ENCODE peak calls at places on chromosomes 6 and 20, in five cellular contexts. V is mesendoderm, P is IMR-90, I is dorsolateral prefrontal cortex, U is NB4. D is an unnamed sample.

GRCh38 chr20:48722737-48723191 is 105.0 kb downstream of the PREX1 start:
- DNase-seq in V (peak), P (no peak), I (no peak), U (no peak), D (no peak)

GRCh38 chr6:112231609-112232060 is 22.7 kb downstream of the LAMA4 start:
- DNase-seq in V (no peak), P (peak), I (no peak), U (no peak), D (no peak)

GRCh38 chr6:40540790-40541189 is 46.4 kb downstream of the LRFN2 start:
- DNase-seq in V (no peak), P (no peak), I (no peak), U (no peak), D (no peak)

GRCh38 chr20:17589161-17589834 is 19.4 kb downstream of the DSTN start:
- DNase-seq in V (no peak), P (no peak), I (no peak), U (no peak), D (no peak)

GRCh38 chr6:162056061-162056460 is 671.5 kb downstream of the PRKN start:
- DNase-seq in V (no peak), P (no peak), I (no peak), U (no peak), D (no peak)

GRCh38 chr20:54013397-54013941 is 56.9 kb downstream of the BCAS1 start:
- DNase-seq in V (no peak), P (no peak), I (no peak), U (no peak), D (no peak)

GRCh38 chr20:61043681-61044080 is 208.4 kb upstream of the CDH4 start:
- DNase-seq in V (no peak), P (no peak), I (no peak), U (no peak), D (no peak)

GRCh38 chr6:36373368-36374009 is 14.0 kb downstream of the ETV7 start:
- DNase-seq in V (no peak), P (no peak), I (no peak), U (peak), D (peak)

GRCh38 chr6:128641701-128642100 is 121.3 kb upstream of the PTPRK start:
- DNase-seq in V (no peak), P (peak), I (no peak), U (no peak), D (no peak)

GRCh38 chr6:10400330-10400729 is 14.5 kb downstream of the TFAP2A start:
- DNase-seq in V (peak), P (no peak), I (no peak), U (no peak), D (no peak)

GRCh38 chr20:57831326-57831991 is 121.6 kb upstream of the PMEPA1 start:
- DNase-seq in V (no peak), P (no peak), I (no peak), U (no peak), D (no peak)

GRCh38 chr6:23731609-23732008 is 394.4 kb upstream of the NRSN1 start:
- DNase-seq in V (no peak), P (no peak), I (no peak), U (no peak), D (no peak)

GRCh38 chr20:56730003-56730402 is 100.9 kb downstream of the TFAP2C start:
- DNase-seq in V (no peak), P (no peak), I (no peak), U (no peak), D (peak)

GRCh38 chr20:6162239-6162638 is 39.4 kb upstream of the FERMT1 start:
- DNase-seq in V (no peak), P (no peak), I (no peak), U (no peak), D (no peak)

GRCh38 chr6:13874191-13874549 is 50.6 kb upstream of the RNF182 start:
- DNase-seq in V (no peak), P (no peak), I (no peak), U (no peak), D (no peak)

GRCh38 chr20:21505161-21505809 is 8.6 kb downstream of the NKX2-2 start:
- DNase-seq in V (peak), P (peak), I (peak), U (peak), D (peak)

GRCh38 chr6:149094156-149094555 is 223.4 kb upstream of the TAB2 start:
- DNase-seq in V (peak), P (peak), I (no peak), U (no peak), D (peak)

GRCh38 chr20:6094038-6094437 is 28.8 kb downstream of the FERMT1 start:
- DNase-seq in V (no peak), P (no peak), I (no peak), U (peak), D (no peak)

GRCh38 chr6:84539122-84539856 is 225.1 kb downstream of the TBX18 start:
- DNase-seq in V (no peak), P (no peak), I (no peak), U (no peak), D (no peak)

GRCh38 chr6:69704916-69705315 is 91.9 kb downstream of the LMBRD1 start:
- DNase-seq in V (no peak), P (no peak), I (no peak), U (no peak), D (no peak)

GRCh38 chr20:31355981-31356380 is 12.4 kb upstream of the DEFB118 start:
- DNase-seq in V (no peak), P (no peak), I (no peak), U (no peak), D (no peak)

GRCh38 chr20:4519530-4519929 is 202.2 kb upstream of the PRND start:
- DNase-seq in V (peak), P (no peak), I (no peak), U (peak), D (peak)

GRCh38 chr6:138264372-138264880 is 46.1 kb upstream of the PBOV1 start:
- DNase-seq in V (no peak), P (no peak), I (no peak), U (no peak), D (no peak)

GRCh38 chr6:7846971-7847818 is 63.4 kb downstream of the TXNDC5 start:
- DNase-seq in V (peak), P (peak), I (no peak), U (peak), D (peak)

GRCh38 chr6:166313255-166314070 is 5.3 kb upstream of the PRR18 start:
- DNase-seq in V (peak), P (peak), I (no peak), U (peak), D (peak)

GRCh38 chr20:21607971-21608735 is 94.3 kb upstream of the NKX2-2 start:
- DNase-seq in V (no peak), P (no peak), I (peak), U (no peak), D (peak)

GRCh38 chr20:53611449-53611894 is 17.8 kb upstream of the ZNF217 start:
- DNase-seq in V (peak), P (peak), I (no peak), U (peak), D (peak)

GRCh38 chr6:16982827-16983226 is 119.0 kb upstream of the STMND1 start:
- DNase-seq in V (no peak), P (peak), I (no peak), U (no peak), D (no peak)

GRCh38 chr6:38640216-38640909 is 634 bp upstream of the BTBD9 start:
- DNase-seq in V (no peak), P (no peak), I (no peak), U (no peak), D (no peak)

GRCh38 chr20:3820901-3821727 is 767 bp downstream of the AP5S1 start:
- DNase-seq in V (no peak), P (no peak), I (no peak), U (no peak), D (no peak)

DNA sequence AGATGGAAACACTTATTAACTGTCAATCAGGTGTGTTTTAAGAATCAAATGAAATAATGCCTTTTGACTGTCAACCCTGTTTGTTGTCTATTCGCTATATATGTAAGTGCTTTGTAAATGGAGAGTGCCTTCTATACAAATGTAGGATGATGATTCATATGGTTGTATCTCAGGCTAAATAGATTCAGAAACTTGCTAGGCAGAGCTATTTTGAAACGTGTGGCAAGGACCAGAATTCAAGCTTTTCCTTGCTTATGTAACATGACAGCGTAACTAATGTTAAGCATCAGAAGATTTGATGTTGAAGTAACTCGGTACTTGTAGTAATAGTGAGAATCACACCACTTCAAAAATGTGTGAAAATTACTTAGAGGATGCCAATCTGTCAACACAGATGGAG is 3.4 kb downstream of the OGFRL1 start:
- DNase-seq in V (no peak), P (peak), I (no peak), U (no peak), D (no peak)
- H3K4me3 ChIP-seq in V (no peak), P (no peak), I (peak), U (no peak), D (no peak)

GRCh38 chr6:144350176-144350575 is 65.0 kb downstream of the UTRN start:
- DNase-seq in V (no peak), P (no peak), I (no peak), U (no peak), D (no peak)
- H3K4me3 ChIP-seq in V (no peak), P (no peak), I (no peak), U (peak), D (no peak)

GRCh38 chr6:144840619-144841018 is 555.5 kb downstream of the UTRN start:
- DNase-seq in V (no peak), P (no peak), I (no peak), U (no peak), D (peak)
- H3K4me3 ChIP-seq in V (no peak), P (no peak), I (no peak), U (no peak), D (no peak)

DNA sequence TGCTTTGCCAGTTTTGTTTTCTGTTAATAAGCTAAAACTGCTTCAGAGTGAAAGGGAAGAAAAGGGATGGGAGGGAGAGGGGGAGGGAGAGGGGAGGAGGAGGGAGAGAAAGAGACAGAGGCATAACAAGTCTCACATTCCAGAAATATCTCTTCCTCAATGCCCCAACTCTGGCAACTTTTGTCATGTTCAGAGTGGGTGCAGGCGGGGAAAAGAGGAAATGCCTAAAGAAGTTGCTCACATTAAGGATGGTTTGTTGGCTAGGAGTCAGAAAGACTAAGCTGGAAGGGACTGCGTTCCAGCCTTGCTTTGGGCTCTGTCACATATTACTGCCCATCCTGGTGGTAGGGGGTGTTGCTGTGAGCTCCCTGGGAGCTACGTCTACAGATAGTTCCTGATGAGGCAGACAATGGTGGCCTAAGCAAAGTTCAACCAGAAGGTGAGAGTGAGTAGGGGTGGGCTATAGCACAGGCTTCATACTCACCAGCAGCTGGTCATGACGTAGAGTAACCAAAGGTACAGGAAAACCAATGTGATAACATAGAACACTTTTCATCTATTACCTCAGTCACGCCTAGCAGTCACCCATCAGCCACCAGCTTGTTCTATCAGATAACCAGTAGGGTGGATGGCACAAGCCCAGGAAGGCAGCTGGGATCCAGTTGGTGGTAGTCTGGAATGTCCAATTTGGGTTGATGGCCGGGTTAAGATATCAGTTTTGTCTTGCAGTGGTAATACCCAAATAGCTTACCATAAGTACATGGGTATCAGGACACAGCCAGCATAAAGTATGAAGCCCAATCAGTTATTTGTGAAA is 2.1 kb downstream of the TSPYL4 start:
- DNase-seq in V (peak), P (peak), I (no peak), U (no peak), D (no peak)
- H3K4me3 ChIP-seq in V (no peak), P (peak), I (peak), U (peak), D (no peak)

GRCh38 chr6:6711832-6712231 is 123.3 kb downstream of the LY86 start:
- DNase-seq in V (no peak), P (no peak), I (no peak), U (peak), D (no peak)

GRCh38 chr6:6713660-6714446 is 125.3 kb downstream of the LY86 start:
- DNase-seq in V (no peak), P (peak), I (no peak), U (peak), D (no peak)

GRCh38 chr6:6714498-6715360 is 126.2 kb downstream of the LY86 start:
- DNase-seq in V (no peak), P (peak), I (no peak), U (no peak), D (no peak)

GRCh38 chr6:6712258-6712978 is 123.9 kb downstream of the LY86 start:
- DNase-seq in V (no peak), P (peak), I (no peak), U (peak), D (no peak)

DNA sequence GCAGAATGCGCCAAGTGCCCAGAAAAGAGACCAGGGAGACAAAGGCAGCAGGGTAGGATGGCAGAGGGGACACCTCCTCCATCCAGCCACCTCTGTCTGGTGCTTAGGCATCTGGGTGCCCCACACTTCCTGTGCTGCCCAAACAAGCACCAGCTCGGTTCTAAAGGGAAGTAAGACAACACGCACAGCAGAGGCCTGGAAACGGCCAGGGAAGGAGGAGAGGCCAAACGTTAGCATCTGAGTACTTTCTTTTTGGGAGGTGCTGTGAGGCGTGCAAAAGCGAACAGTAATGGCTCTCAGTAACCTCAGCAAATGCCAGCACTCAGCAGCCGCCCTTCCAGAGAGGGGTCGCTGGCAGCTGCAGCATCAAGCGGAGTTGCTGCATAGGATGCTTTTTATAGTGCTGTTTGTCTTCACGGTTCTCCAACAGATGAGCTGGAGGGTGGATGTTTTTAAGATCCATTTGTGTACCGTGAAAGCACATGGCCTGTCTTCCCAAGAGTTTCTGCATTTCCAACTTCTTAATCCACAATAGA is 124.5 kb downstream of the LY86 start:
- DNase-seq in V (no peak), P (no peak), I (no peak), U (peak), D (no peak)
- H3K4me3 ChIP-seq in V (no peak), P (no peak), I (no peak), U (peak), D (no peak)

GRCh38 chr6:136568129-136568528 is 17.9 kb upstream of the MAP7 start:
- DNase-seq in V (no peak), P (peak), I (no peak), U (no peak), D (no peak)

GRCh38 chr6:136567688-136568087 is 17.5 kb upstream of the MAP7 start:
- DNase-seq in V (no peak), P (peak), I (no peak), U (no peak), D (no peak)

GRCh38 chr6:136564170-136564569 is 13.9 kb upstream of the MAP7 start:
- DNase-seq in V (no peak), P (no peak), I (no peak), U (no peak), D (no peak)

GRCh38 chr6:136566851-136567250 is 16.6 kb upstream of the MAP7 start:
- DNase-seq in V (no peak), P (no peak), I (no peak), U (no peak), D (no peak)

DNA sequence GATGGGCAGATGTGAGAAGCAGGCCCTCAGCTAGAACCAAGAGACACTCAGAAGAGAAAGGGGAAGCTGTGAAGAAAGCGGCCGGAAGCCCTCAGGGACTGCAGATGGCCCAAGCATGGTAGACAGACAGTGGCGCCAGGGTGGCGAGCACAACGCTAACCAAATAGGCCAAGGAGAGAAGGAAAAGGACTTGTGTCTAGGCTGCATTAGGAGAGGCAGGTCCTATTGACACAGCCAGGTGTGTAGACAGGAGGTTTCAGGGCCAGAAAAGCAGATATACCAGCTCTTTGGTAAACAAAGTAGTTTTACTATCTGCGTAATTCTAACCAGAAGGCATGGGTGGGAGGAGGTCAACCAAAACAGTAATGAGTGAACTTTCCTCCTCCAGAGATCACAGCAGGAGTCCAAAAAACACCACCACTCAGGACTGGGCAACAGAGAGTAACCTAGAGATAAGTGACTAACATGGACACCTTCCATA is 15.8 kb upstream of the MAP7 start:
- DNase-seq in V (no peak), P (no peak), I (no peak), U (peak), D (no peak)
- H3K4me3 ChIP-seq in V (no peak), P (no peak), I (no peak), U (no peak), D (no peak)

GRCh38 chr6:12417191-12417590 is 127.0 kb downstream of the EDN1 start:
- DNase-seq in V (no peak), P (no peak), I (no peak), U (no peak), D (no peak)
- H3K4me3 ChIP-seq in V (no peak), P (no peak), I (no peak), U (no peak), D (no peak)

DNA sequence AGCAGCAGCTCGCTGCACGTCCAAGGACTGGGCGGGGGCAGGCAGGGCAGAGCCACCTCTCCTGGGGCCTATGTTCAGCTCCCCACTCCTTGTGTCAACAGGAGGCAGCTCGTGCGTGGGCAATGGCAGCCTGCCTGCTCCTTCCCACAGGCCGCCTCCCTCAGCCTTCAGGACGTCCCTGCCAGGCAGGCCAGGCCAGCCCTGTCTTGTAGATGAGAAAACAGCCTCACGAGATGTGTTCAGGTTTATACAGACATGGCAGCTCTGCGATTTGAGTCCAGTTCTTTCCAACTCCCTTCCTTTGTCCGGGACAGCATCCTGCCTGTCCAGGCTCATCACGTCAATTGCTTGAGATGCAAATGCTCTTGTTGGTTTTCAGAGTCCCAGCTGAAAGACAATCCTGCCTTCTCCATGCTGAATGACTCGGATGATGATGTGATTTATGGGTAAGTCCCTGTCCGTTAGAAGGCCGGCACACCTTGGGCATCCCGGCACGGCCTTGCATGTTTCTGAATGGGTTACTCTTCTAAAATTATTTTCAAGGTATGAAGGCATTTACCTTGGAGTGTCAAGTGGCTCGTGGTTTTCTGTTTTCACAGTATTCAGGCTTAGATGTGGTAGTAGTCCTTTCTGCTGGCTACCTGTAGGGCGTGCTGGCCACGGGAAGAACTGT is 13.5 kb downstream of the DYNLT1 start:
- DNase-seq in V (no peak), P (peak), I (no peak), U (no peak), D (no peak)
- H3K4me3 ChIP-seq in V (no peak), P (no peak), I (no peak), U (no peak), D (no peak)

D was measured in H7.